ENCODE peak calls at places on chromosomes 13 and 19, in eight cellular contexts. I is NCI-H2081 treated with DMSO at 0.1 percent for 48 hours; R is pancreas; X is NCI-H2029 treated with DMSO at 0.1 percent for 48 hours; B is Calu3; G is left colon; U is activated naive CD4-positive, alpha-beta T cell; C is gastrocnemius medialis. O is an unnamed sample.
A peak's percentile ranks its signal among the peaks of the same experiment; 100 is the strongest.

GRCh38 chr19:40378509-40378908 is 11.5 kb downstream of the HIPK4 start:
- DNase-seq in I (no peak), R (no peak), X (no peak), B (no peak), G (no peak), U (no peak), C (no peak), O (no peak)

GRCh38 chr13:25742220-25742619 is 309.6 kb downstream of the SHISA2 start:
- DNase-seq in I (no peak), R (no peak), X (no peak), B (no peak), G (no peak), U (no peak), C (no peak), O (no peak)

GRCh38 chr19:5224480-5224879 is 116.1 kb downstream of the PTPRS start:
- DNase-seq in I (no peak), R (no peak), X (no peak), B (no peak), G (no peak), U (no peak), C (no peak), O (no peak)

GRCh38 chr19:35204799-35205732 is 23.5 kb downstream of the FAM187B start:
- DNase-seq in I (no peak), R (no peak), X (no peak), B (no peak), G (peak; percentile 54), U (no peak), C (no peak), O (no peak)

GRCh38 chr19:55228015-55228391 is 560 bp downstream of the TMEM86B start:
- DNase-seq in I (no peak), R (no peak), X (no peak), B (no peak), G (no peak), U (no peak), C (no peak), O (no peak)

GRCh38 chr19:13090511-13091231 is 12.0 kb downstream of the LYL1 start:
- DNase-seq in I (no peak), R (no peak), X (no peak), B (no peak), G (no peak), U (no peak), C (no peak), O (no peak)

GRCh38 chr19:45653634-45654033 is 14.4 kb upstream of the GIPR start:
- DNase-seq in I (no peak), R (no peak), X (no peak), B (no peak), G (no peak), U (no peak), C (no peak), O (no peak)

GRCh38 chr19:44072543-44073401 is 813 bp downstream of the ZNF284 start:
- DNase-seq in I (no peak), R (no peak), X (no peak), B (peak; percentile 7), G (no peak), U (no peak), C (no peak), O (no peak)